ENCODE peak calls at places on chromosome 7, in ten cellular contexts. One of them, this sample, is unnamed.

GRCh38 chr7:100682228-100682741 is 8.7 kb downstream of the GNB2 start:
- DNase-seq in occipital lobe: no peak
- DNase-seq in kidney: peak
- DNase-seq in prostate gland: no peak
- DNase-seq in activated CD8-positive, alpha-beta memory T cell treated with anti-CD3 and anti-CD28 coated beads for 24 hours: peak
- DNase-seq in stimulated activated CD4-positive, alpha-beta T cell treated with anti-CD3 and anti-CD28 coated beads, Interleukin-12 subunit alpha, Interleukin-12 subunit beta, amount 100 ng/mL, for 48 hours: no peak
- DNase-seq in nucleus accumbens: no peak
- DNase-seq in A549: no peak
- DNase-seq in activated CD4-positive, alpha-beta T cell treated with anti-CD3 and anti-CD28 coated beads, Interleukin-2, amount 50 U/mL, for 1 hour: no peak
- DNase-seq in upper lobe of right lung: peak
- DNase-seq in this sample: no peak

GRCh38 chr7:106732045-106732444 is 71.1 kb upstream of the CCDC71L start:
- DNase-seq in kidney: no peak
- DNase-seq in occipital lobe: no peak
- DNase-seq in activated CD4-positive, alpha-beta T cell treated with anti-CD3 and anti-CD28 coated beads, Interleukin-2, amount 50 U/mL, for 1 hour: no peak
- DNase-seq in A549: no peak
- DNase-seq in activated CD8-positive, alpha-beta memory T cell treated with anti-CD3 and anti-CD28 coated beads for 24 hours: no peak
- DNase-seq in stimulated activated CD4-positive, alpha-beta T cell treated with anti-CD3 and anti-CD28 coated beads, Interleukin-12 subunit alpha, Interleukin-12 subunit beta, amount 100 ng/mL, for 48 hours: no peak
- DNase-seq in nucleus accumbens: no peak
- DNase-seq in prostate gland: no peak
- DNase-seq in upper lobe of right lung: no peak
- DNase-seq in this sample: no peak

GRCh38 chr7:41005381-41005901 is 697.4 kb downstream of the INHBA start:
- DNase-seq in upper lobe of right lung: no peak
- DNase-seq in prostate gland: no peak
- DNase-seq in stimulated activated CD4-positive, alpha-beta T cell treated with anti-CD3 and anti-CD28 coated beads, Interleukin-12 subunit alpha, Interleukin-12 subunit beta, amount 100 ng/mL, for 48 hours: no peak
- DNase-seq in nucleus accumbens: no peak
- DNase-seq in kidney: no peak
- DNase-seq in activated CD8-positive, alpha-beta memory T cell treated with anti-CD3 and anti-CD28 coated beads for 24 hours: no peak
- DNase-seq in occipital lobe: no peak
- DNase-seq in activated CD4-positive, alpha-beta T cell treated with anti-CD3 and anti-CD28 coated beads, Interleukin-2, amount 50 U/mL, for 1 hour: no peak
- DNase-seq in A549: no peak
- DNase-seq in this sample: no peak

GRCh38 chr7:98748090-98748489 is 121.7 kb downstream of the TMEM130 start:
- DNase-seq in upper lobe of right lung: no peak
- DNase-seq in stimulated activated CD4-positive, alpha-beta T cell treated with anti-CD3 and anti-CD28 coated beads, Interleukin-12 subunit alpha, Interleukin-12 subunit beta, amount 100 ng/mL, for 48 hours: no peak
- DNase-seq in A549: no peak
- DNase-seq in nucleus accumbens: no peak
- DNase-seq in prostate gland: no peak
- DNase-seq in kidney: no peak
- DNase-seq in activated CD8-positive, alpha-beta memory T cell treated with anti-CD3 and anti-CD28 coated beads for 24 hours: no peak
- DNase-seq in occipital lobe: no peak
- DNase-seq in activated CD4-positive, alpha-beta T cell treated with anti-CD3 and anti-CD28 coated beads, Interleukin-2, amount 50 U/mL, for 1 hour: no peak
- DNase-seq in this sample: no peak

GRCh38 chr7:95493247-95493646 is 7.5 kb downstream of the ASB4 start:
- DNase-seq in stimulated activated CD4-positive, alpha-beta T cell treated with anti-CD3 and anti-CD28 coated beads, Interleukin-12 subunit alpha, Interleukin-12 subunit beta, amount 100 ng/mL, for 48 hours: no peak
- DNase-seq in prostate gland: no peak
- DNase-seq in nucleus accumbens: no peak
- DNase-seq in activated CD4-positive, alpha-beta T cell treated with anti-CD3 and anti-CD28 coated beads, Interleukin-2, amount 50 U/mL, for 1 hour: no peak
- DNase-seq in kidney: no peak
- DNase-seq in upper lobe of right lung: no peak
- DNase-seq in activated CD8-positive, alpha-beta memory T cell treated with anti-CD3 and anti-CD28 coated beads for 24 hours: no peak
- DNase-seq in A549: no peak
- DNase-seq in occipital lobe: no peak
- DNase-seq in this sample: no peak

GRCh38 chr7:48680996-48681395 is 243.4 kb upstream of the CDC14C start:
- DNase-seq in prostate gland: no peak
- DNase-seq in A549: no peak
- DNase-seq in activated CD4-positive, alpha-beta T cell treated with anti-CD3 and anti-CD28 coated beads, Interleukin-2, amount 50 U/mL, for 1 hour: no peak
- DNase-seq in occipital lobe: no peak
- DNase-seq in activated CD8-positive, alpha-beta memory T cell treated with anti-CD3 and anti-CD28 coated beads for 24 hours: no peak
- DNase-seq in nucleus accumbens: no peak
- DNase-seq in kidney: no peak
- DNase-seq in stimulated activated CD4-positive, alpha-beta T cell treated with anti-CD3 and anti-CD28 coated beads, Interleukin-12 subunit alpha, Interleukin-12 subunit beta, amount 100 ng/mL, for 48 hours: no peak
- DNase-seq in upper lobe of right lung: no peak
- DNase-seq in this sample: no peak

GRCh38 chr7:50359995-50360925 is 55.7 kb downstream of the IKZF1 start:
- DNase-seq in prostate gland: no peak
- DNase-seq in kidney: no peak
- DNase-seq in nucleus accumbens: no peak
- DNase-seq in activated CD8-positive, alpha-beta memory T cell treated with anti-CD3 and anti-CD28 coated beads for 24 hours: peak
- DNase-seq in activated CD4-positive, alpha-beta T cell treated with anti-CD3 and anti-CD28 coated beads, Interleukin-2, amount 50 U/mL, for 1 hour: peak
- DNase-seq in upper lobe of right lung: no peak
- DNase-seq in occipital lobe: no peak
- DNase-seq in stimulated activated CD4-positive, alpha-beta T cell treated with anti-CD3 and anti-CD28 coated beads, Interleukin-12 subunit alpha, Interleukin-12 subunit beta, amount 100 ng/mL, for 48 hours: no peak
- DNase-seq in A549: no peak
- DNase-seq in this sample: no peak

GRCh38 chr7:151260883-151261282 is 12.4 kb upstream of the SMARCD3 start:
- DNase-seq in occipital lobe: no peak
- DNase-seq in nucleus accumbens: no peak
- DNase-seq in kidney: peak
- DNase-seq in prostate gland: no peak
- DNase-seq in A549: no peak
- DNase-seq in activated CD4-positive, alpha-beta T cell treated with anti-CD3 and anti-CD28 coated beads, Interleukin-2, amount 50 U/mL, for 1 hour: no peak
- DNase-seq in upper lobe of right lung: peak
- DNase-seq in activated CD8-positive, alpha-beta memory T cell treated with anti-CD3 and anti-CD28 coated beads for 24 hours: no peak
- DNase-seq in stimulated activated CD4-positive, alpha-beta T cell treated with anti-CD3 and anti-CD28 coated beads, Interleukin-12 subunit alpha, Interleukin-12 subunit beta, amount 100 ng/mL, for 48 hours: no peak
- DNase-seq in this sample: no peak

GRCh38 chr7:42454006-42454405 is 217.0 kb upstream of the GLI3 start:
- DNase-seq in nucleus accumbens: no peak
- DNase-seq in activated CD8-positive, alpha-beta memory T cell treated with anti-CD3 and anti-CD28 coated beads for 24 hours: no peak
- DNase-seq in upper lobe of right lung: no peak
- DNase-seq in prostate gland: no peak
- DNase-seq in kidney: no peak
- DNase-seq in stimulated activated CD4-positive, alpha-beta T cell treated with anti-CD3 and anti-CD28 coated beads, Interleukin-12 subunit alpha, Interleukin-12 subunit beta, amount 100 ng/mL, for 48 hours: no peak
- DNase-seq in activated CD4-positive, alpha-beta T cell treated with anti-CD3 and anti-CD28 coated beads, Interleukin-2, amount 50 U/mL, for 1 hour: no peak
- DNase-seq in A549: no peak
- DNase-seq in occipital lobe: no peak
- DNase-seq in this sample: no peak

GRCh38 chr7:123351506-123352225 is 151.9 kb upstream of the SLC13A1 start:
- DNase-seq in upper lobe of right lung: no peak
- DNase-seq in A549: no peak
- DNase-seq in nucleus accumbens: no peak
- DNase-seq in kidney: no peak
- DNase-seq in prostate gland: no peak
- DNase-seq in activated CD4-positive, alpha-beta T cell treated with anti-CD3 and anti-CD28 coated beads, Interleukin-2, amount 50 U/mL, for 1 hour: no peak
- DNase-seq in occipital lobe: no peak
- DNase-seq in stimulated activated CD4-positive, alpha-beta T cell treated with anti-CD3 and anti-CD28 coated beads, Interleukin-12 subunit alpha, Interleukin-12 subunit beta, amount 100 ng/mL, for 48 hours: no peak
- DNase-seq in activated CD8-positive, alpha-beta memory T cell treated with anti-CD3 and anti-CD28 coated beads for 24 hours: no peak
- DNase-seq in this sample: no peak

GRCh38 chr7:2274666-2275065 is 32.6 kb downstream of the NUDT1 start:
- DNase-seq in occipital lobe: no peak
- DNase-seq in stimulated activated CD4-positive, alpha-beta T cell treated with anti-CD3 and anti-CD28 coated beads, Interleukin-12 subunit alpha, Interleukin-12 subunit beta, amount 100 ng/mL, for 48 hours: no peak
- DNase-seq in kidney: peak
- DNase-seq in nucleus accumbens: no peak
- DNase-seq in prostate gland: no peak
- DNase-seq in upper lobe of right lung: no peak
- DNase-seq in activated CD8-positive, alpha-beta memory T cell treated with anti-CD3 and anti-CD28 coated beads for 24 hours: no peak
- DNase-seq in activated CD4-positive, alpha-beta T cell treated with anti-CD3 and anti-CD28 coated beads, Interleukin-2, amount 50 U/mL, for 1 hour: no peak
- DNase-seq in A549: no peak
- DNase-seq in this sample: no peak

GRCh38 chr7:121798896-121799295 is 74.1 kb upstream of the PTPRZ1 start:
- DNase-seq in activated CD4-positive, alpha-beta T cell treated with anti-CD3 and anti-CD28 coated beads, Interleukin-2, amount 50 U/mL, for 1 hour: no peak
- DNase-seq in upper lobe of right lung: no peak
- DNase-seq in A549: no peak
- DNase-seq in prostate gland: no peak
- DNase-seq in kidney: no peak
- DNase-seq in stimulated activated CD4-positive, alpha-beta T cell treated with anti-CD3 and anti-CD28 coated beads, Interleukin-12 subunit alpha, Interleukin-12 subunit beta, amount 100 ng/mL, for 48 hours: no peak
- DNase-seq in nucleus accumbens: peak
- DNase-seq in occipital lobe: no peak
- DNase-seq in activated CD8-positive, alpha-beta memory T cell treated with anti-CD3 and anti-CD28 coated beads for 24 hours: no peak
- DNase-seq in this sample: no peak

GRCh38 chr7:960269-960871 is 5.9 kb upstream of the ADAP1 start:
- DNase-seq in A549: no peak
- DNase-seq in upper lobe of right lung: peak
- DNase-seq in kidney: peak
- DNase-seq in occipital lobe: no peak
- DNase-seq in nucleus accumbens: no peak
- DNase-seq in stimulated activated CD4-positive, alpha-beta T cell treated with anti-CD3 and anti-CD28 coated beads, Interleukin-12 subunit alpha, Interleukin-12 subunit beta, amount 100 ng/mL, for 48 hours: no peak
- DNase-seq in activated CD8-positive, alpha-beta memory T cell treated with anti-CD3 and anti-CD28 coated beads for 24 hours: no peak
- DNase-seq in activated CD4-positive, alpha-beta T cell treated with anti-CD3 and anti-CD28 coated beads, Interleukin-2, amount 50 U/mL, for 1 hour: no peak
- DNase-seq in prostate gland: no peak
- DNase-seq in this sample: no peak

GRCh38 chr7:93172683-93173082 is 24.5 kb upstream of the SAMD9L start:
- DNase-seq in occipital lobe: no peak
- DNase-seq in activated CD4-positive, alpha-beta T cell treated with anti-CD3 and anti-CD28 coated beads, Interleukin-2, amount 50 U/mL, for 1 hour: no peak
- DNase-seq in kidney: no peak
- DNase-seq in activated CD8-positive, alpha-beta memory T cell treated with anti-CD3 and anti-CD28 coated beads for 24 hours: no peak
- DNase-seq in stimulated activated CD4-positive, alpha-beta T cell treated with anti-CD3 and anti-CD28 coated beads, Interleukin-12 subunit alpha, Interleukin-12 subunit beta, amount 100 ng/mL, for 48 hours: no peak
- DNase-seq in prostate gland: no peak
- DNase-seq in nucleus accumbens: no peak
- DNase-seq in A549: no peak
- DNase-seq in upper lobe of right lung: no peak
- DNase-seq in this sample: no peak

GRCh38 chr7:214410-215212 is 22.2 kb downstream of the FAM20C start:
- DNase-seq in prostate gland: no peak
- DNase-seq in A549: peak
- DNase-seq in nucleus accumbens: no peak
- DNase-seq in activated CD4-positive, alpha-beta T cell treated with anti-CD3 and anti-CD28 coated beads, Interleukin-2, amount 50 U/mL, for 1 hour: no peak
- DNase-seq in kidney: no peak
- DNase-seq in upper lobe of right lung: no peak
- DNase-seq in activated CD8-positive, alpha-beta memory T cell treated with anti-CD3 and anti-CD28 coated beads for 24 hours: no peak
- DNase-seq in occipital lobe: no peak
- DNase-seq in stimulated activated CD4-positive, alpha-beta T cell treated with anti-CD3 and anti-CD28 coated beads, Interleukin-12 subunit alpha, Interleukin-12 subunit beta, amount 100 ng/mL, for 48 hours: no peak
- DNase-seq in this sample: no peak

GRCh38 chr7:36545291-36545690 is 155.6 kb downstream of the ANLN start:
- DNase-seq in nucleus accumbens: no peak
- DNase-seq in activated CD4-positive, alpha-beta T cell treated with anti-CD3 and anti-CD28 coated beads, Interleukin-2, amount 50 U/mL, for 1 hour: no peak
- DNase-seq in prostate gland: no peak
- DNase-seq in stimulated activated CD4-positive, alpha-beta T cell treated with anti-CD3 and anti-CD28 coated beads, Interleukin-12 subunit alpha, Interleukin-12 subunit beta, amount 100 ng/mL, for 48 hours: no peak
- DNase-seq in A549: no peak
- DNase-seq in occipital lobe: no peak
- DNase-seq in kidney: no peak
- DNase-seq in upper lobe of right lung: no peak
- DNase-seq in activated CD8-positive, alpha-beta memory T cell treated with anti-CD3 and anti-CD28 coated beads for 24 hours: no peak
- DNase-seq in this sample: no peak

GRCh38 chr7:137642467-137642866 is 204.3 kb downstream of the DGKI start:
- DNase-seq in stimulated activated CD4-positive, alpha-beta T cell treated with anti-CD3 and anti-CD28 coated beads, Interleukin-12 subunit alpha, Interleukin-12 subunit beta, amount 100 ng/mL, for 48 hours: no peak
- DNase-seq in activated CD8-positive, alpha-beta memory T cell treated with anti-CD3 and anti-CD28 coated beads for 24 hours: no peak
- DNase-seq in nucleus accumbens: no peak
- DNase-seq in prostate gland: no peak
- DNase-seq in kidney: no peak
- DNase-seq in A549: no peak
- DNase-seq in occipital lobe: no peak
- DNase-seq in activated CD4-positive, alpha-beta T cell treated with anti-CD3 and anti-CD28 coated beads, Interleukin-2, amount 50 U/mL, for 1 hour: no peak
- DNase-seq in upper lobe of right lung: no peak
- DNase-seq in this sample: no peak

GRCh38 chr7:90903856-90904255 is 307.7 kb downstream of the CDK14 start:
- DNase-seq in nucleus accumbens: no peak
- DNase-seq in activated CD8-positive, alpha-beta memory T cell treated with anti-CD3 and anti-CD28 coated beads for 24 hours: no peak
- DNase-seq in A549: no peak
- DNase-seq in prostate gland: no peak
- DNase-seq in occipital lobe: no peak
- DNase-seq in stimulated activated CD4-positive, alpha-beta T cell treated with anti-CD3 and anti-CD28 coated beads, Interleukin-12 subunit alpha, Interleukin-12 subunit beta, amount 100 ng/mL, for 48 hours: no peak
- DNase-seq in activated CD4-positive, alpha-beta T cell treated with anti-CD3 and anti-CD28 coated beads, Interleukin-2, amount 50 U/mL, for 1 hour: no peak
- DNase-seq in upper lobe of right lung: no peak
- DNase-seq in kidney: no peak
- DNase-seq in this sample: no peak

GRCh38 chr7:55052081-55052480 is 33.3 kb downstream of the EGFR start:
- DNase-seq in stimulated activated CD4-positive, alpha-beta T cell treated with anti-CD3 and anti-CD28 coated beads, Interleukin-12 subunit alpha, Interleukin-12 subunit beta, amount 100 ng/mL, for 48 hours: no peak
- DNase-seq in nucleus accumbens: no peak
- DNase-seq in prostate gland: no peak
- DNase-seq in upper lobe of right lung: no peak
- DNase-seq in A549: no peak
- DNase-seq in activated CD8-positive, alpha-beta memory T cell treated with anti-CD3 and anti-CD28 coated beads for 24 hours: no peak
- DNase-seq in kidney: no peak
- DNase-seq in activated CD4-positive, alpha-beta T cell treated with anti-CD3 and anti-CD28 coated beads, Interleukin-2, amount 50 U/mL, for 1 hour: no peak
- DNase-seq in occipital lobe: no peak
- DNase-seq in this sample: no peak

GRCh38 chr7:117479480-117480224 is at the start of gene CFTR:
- DNase-seq in A549: peak
- DNase-seq in activated CD4-positive, alpha-beta T cell treated with anti-CD3 and anti-CD28 coated beads, Interleukin-2, amount 50 U/mL, for 1 hour: no peak
- DNase-seq in occipital lobe: no peak
- DNase-seq in kidney: peak
- DNase-seq in activated CD8-positive, alpha-beta memory T cell treated with anti-CD3 and anti-CD28 coated beads for 24 hours: no peak
- DNase-seq in nucleus accumbens: peak
- DNase-seq in stimulated activated CD4-positive, alpha-beta T cell treated with anti-CD3 and anti-CD28 coated beads, Interleukin-12 subunit alpha, Interleukin-12 subunit beta, amount 100 ng/mL, for 48 hours: no peak
- DNase-seq in upper lobe of right lung: peak
- DNase-seq in prostate gland: peak
- DNase-seq in this sample: no peak

GRCh38 chr7:103762361-103762760 is 227.1 kb downstream of the RELN start:
- DNase-seq in activated CD8-positive, alpha-beta memory T cell treated with anti-CD3 and anti-CD28 coated beads for 24 hours: no peak
- DNase-seq in activated CD4-positive, alpha-beta T cell treated with anti-CD3 and anti-CD28 coated beads, Interleukin-2, amount 50 U/mL, for 1 hour: no peak
- DNase-seq in occipital lobe: no peak
- DNase-seq in kidney: no peak
- DNase-seq in upper lobe of right lung: no peak
- DNase-seq in A549: no peak
- DNase-seq in prostate gland: no peak
- DNase-seq in stimulated activated CD4-positive, alpha-beta T cell treated with anti-CD3 and anti-CD28 coated beads, Interleukin-12 subunit alpha, Interleukin-12 subunit beta, amount 100 ng/mL, for 48 hours: no peak
- DNase-seq in nucleus accumbens: no peak
- DNase-seq in this sample: no peak

GRCh38 chr7:44575054-44575453 is 1.3 kb upstream of the DDX56 start:
- DNase-seq in kidney: no peak
- DNase-seq in upper lobe of right lung: no peak
- DNase-seq in A549: no peak
- DNase-seq in stimulated activated CD4-positive, alpha-beta T cell treated with anti-CD3 and anti-CD28 coated beads, Interleukin-12 subunit alpha, Interleukin-12 subunit beta, amount 100 ng/mL, for 48 hours: no peak
- DNase-seq in prostate gland: no peak
- DNase-seq in activated CD4-positive, alpha-beta T cell treated with anti-CD3 and anti-CD28 coated beads, Interleukin-2, amount 50 U/mL, for 1 hour: no peak
- DNase-seq in occipital lobe: no peak
- DNase-seq in activated CD8-positive, alpha-beta memory T cell treated with anti-CD3 and anti-CD28 coated beads for 24 hours: no peak
- DNase-seq in nucleus accumbens: no peak
- DNase-seq in this sample: no peak

GRCh38 chr7:134660242-134660785 is 13.7 kb downstream of the BPGM start:
- DNase-seq in A549: no peak
- DNase-seq in kidney: no peak
- DNase-seq in activated CD8-positive, alpha-beta memory T cell treated with anti-CD3 and anti-CD28 coated beads for 24 hours: no peak
- DNase-seq in upper lobe of right lung: no peak
- DNase-seq in activated CD4-positive, alpha-beta T cell treated with anti-CD3 and anti-CD28 coated beads, Interleukin-2, amount 50 U/mL, for 1 hour: no peak
- DNase-seq in prostate gland: no peak
- DNase-seq in nucleus accumbens: no peak
- DNase-seq in occipital lobe: no peak
- DNase-seq in stimulated activated CD4-positive, alpha-beta T cell treated with anti-CD3 and anti-CD28 coated beads, Interleukin-12 subunit alpha, Interleukin-12 subunit beta, amount 100 ng/mL, for 48 hours: no peak
- DNase-seq in this sample: no peak

GRCh38 chr7:112571852-112572607 is 91.2 kb downstream of the LSMEM1 start:
- DNase-seq in stimulated activated CD4-positive, alpha-beta T cell treated with anti-CD3 and anti-CD28 coated beads, Interleukin-12 subunit alpha, Interleukin-12 subunit beta, amount 100 ng/mL, for 48 hours: no peak
- DNase-seq in kidney: no peak
- DNase-seq in upper lobe of right lung: no peak
- DNase-seq in prostate gland: no peak
- DNase-seq in nucleus accumbens: no peak
- DNase-seq in A549: no peak
- DNase-seq in activated CD8-positive, alpha-beta memory T cell treated with anti-CD3 and anti-CD28 coated beads for 24 hours: no peak
- DNase-seq in activated CD4-positive, alpha-beta T cell treated with anti-CD3 and anti-CD28 coated beads, Interleukin-2, amount 50 U/mL, for 1 hour: no peak
- DNase-seq in occipital lobe: no peak
- DNase-seq in this sample: no peak

GRCh38 chr7:35026154-35026553 is 11.1 kb downstream of the DPY19L1 start:
- DNase-seq in upper lobe of right lung: no peak
- DNase-seq in stimulated activated CD4-positive, alpha-beta T cell treated with anti-CD3 and anti-CD28 coated beads, Interleukin-12 subunit alpha, Interleukin-12 subunit beta, amount 100 ng/mL, for 48 hours: no peak
- DNase-seq in activated CD8-positive, alpha-beta memory T cell treated with anti-CD3 and anti-CD28 coated beads for 24 hours: no peak
- DNase-seq in nucleus accumbens: no peak
- DNase-seq in kidney: no peak
- DNase-seq in A549: no peak
- DNase-seq in occipital lobe: no peak
- DNase-seq in activated CD4-positive, alpha-beta T cell treated with anti-CD3 and anti-CD28 coated beads, Interleukin-2, amount 50 U/mL, for 1 hour: no peak
- DNase-seq in prostate gland: no peak
- DNase-seq in this sample: no peak

GRCh38 chr7:12839508-12840153 is 152.2 kb downstream of the ARL4A start:
- DNase-seq in activated CD4-positive, alpha-beta T cell treated with anti-CD3 and anti-CD28 coated beads, Interleukin-2, amount 50 U/mL, for 1 hour: no peak
- DNase-seq in occipital lobe: no peak
- DNase-seq in stimulated activated CD4-positive, alpha-beta T cell treated with anti-CD3 and anti-CD28 coated beads, Interleukin-12 subunit alpha, Interleukin-12 subunit beta, amount 100 ng/mL, for 48 hours: no peak
- DNase-seq in nucleus accumbens: no peak
- DNase-seq in prostate gland: no peak
- DNase-seq in activated CD8-positive, alpha-beta memory T cell treated with anti-CD3 and anti-CD28 coated beads for 24 hours: no peak
- DNase-seq in A549: no peak
- DNase-seq in upper lobe of right lung: no peak
- DNase-seq in kidney: no peak
- DNase-seq in this sample: no peak

GRCh38 chr7:144824360-144824759 is 11.5 kb downstream of the TPK1 start:
- DNase-seq in A549: no peak
- DNase-seq in kidney: no peak
- DNase-seq in upper lobe of right lung: no peak
- DNase-seq in stimulated activated CD4-positive, alpha-beta T cell treated with anti-CD3 and anti-CD28 coated beads, Interleukin-12 subunit alpha, Interleukin-12 subunit beta, amount 100 ng/mL, for 48 hours: no peak
- DNase-seq in prostate gland: no peak
- DNase-seq in nucleus accumbens: no peak
- DNase-seq in activated CD8-positive, alpha-beta memory T cell treated with anti-CD3 and anti-CD28 coated beads for 24 hours: no peak
- DNase-seq in occipital lobe: no peak
- DNase-seq in activated CD4-positive, alpha-beta T cell treated with anti-CD3 and anti-CD28 coated beads, Interleukin-2, amount 50 U/mL, for 1 hour: no peak
- DNase-seq in this sample: no peak

GRCh38 chr7:152909683-152910544 is 150.4 kb downstream of the ACTR3B start:
- DNase-seq in occipital lobe: no peak
- DNase-seq in A549: no peak
- DNase-seq in prostate gland: no peak
- DNase-seq in nucleus accumbens: no peak
- DNase-seq in activated CD8-positive, alpha-beta memory T cell treated with anti-CD3 and anti-CD28 coated beads for 24 hours: no peak
- DNase-seq in activated CD4-positive, alpha-beta T cell treated with anti-CD3 and anti-CD28 coated beads, Interleukin-2, amount 50 U/mL, for 1 hour: no peak
- DNase-seq in kidney: peak
- DNase-seq in stimulated activated CD4-positive, alpha-beta T cell treated with anti-CD3 and anti-CD28 coated beads, Interleukin-12 subunit alpha, Interleukin-12 subunit beta, amount 100 ng/mL, for 48 hours: no peak
- DNase-seq in upper lobe of right lung: no peak
- DNase-seq in this sample: no peak

This sample was measured in KG1.